ENCODE peak calls at places on chromosomes 11 and 22, in five cellular contexts. One of them, this sample, is unnamed.

GRCh38 chr11:3958301-3958700 is 102.8 kb downstream of the STIM1 start:
- DNase-seq in activated CD4-positive, alpha-beta T cell treated with anti-CD3 and anti-CD28 coated beads for 36 hours: no peak
- DNase-seq in GM06990: no peak
- DNase-seq in fibroblast of lung: no peak
- DNase-seq in NCI-H774: no peak
- DNase-seq in this sample: no peak

GRCh38 chr22:19176732-19177131 is 1.8 kb downstream of the SLC25A1 start:
- DNase-seq in activated CD4-positive, alpha-beta T cell treated with anti-CD3 and anti-CD28 coated beads for 36 hours: no peak
- DNase-seq in GM06990: no peak
- DNase-seq in fibroblast of lung: no peak
- DNase-seq in NCI-H774: no peak
- DNase-seq in this sample: no peak

GRCh38 chr11:30346068-30346688 is 23.3 kb downstream of the ARL14EP start:
- DNase-seq in activated CD4-positive, alpha-beta T cell treated with anti-CD3 and anti-CD28 coated beads for 36 hours: no peak
- DNase-seq in GM06990: peak; percentile 22
- DNase-seq in fibroblast of lung: peak; percentile 74
- DNase-seq in NCI-H774: peak; percentile 40
- DNase-seq in this sample: peak; percentile 23

GRCh38 chr11:117898059-117898458 is 21.6 kb upstream of the FXYD6 start:
- DNase-seq in activated CD4-positive, alpha-beta T cell treated with anti-CD3 and anti-CD28 coated beads for 36 hours: no peak
- DNase-seq in GM06990: no peak
- DNase-seq in fibroblast of lung: no peak
- DNase-seq in NCI-H774: no peak
- DNase-seq in this sample: no peak

GRCh38 chr22:32473388-32473952 is 1.1 kb upstream of the FBXO7 start:
- DNase-seq in activated CD4-positive, alpha-beta T cell treated with anti-CD3 and anti-CD28 coated beads for 36 hours: peak; percentile 60
- DNase-seq in GM06990: no peak
- DNase-seq in fibroblast of lung: peak; percentile 74
- DNase-seq in NCI-H774: no peak
- DNase-seq in this sample: peak; percentile 52

GRCh38 chr22:31230871-31231621 is 18.9 kb downstream of the LIMK2 start:
- DNase-seq in activated CD4-positive, alpha-beta T cell treated with anti-CD3 and anti-CD28 coated beads for 36 hours: peak; percentile 57
- DNase-seq in GM06990: no peak
- DNase-seq in fibroblast of lung: peak; percentile 78
- DNase-seq in NCI-H774: no peak
- DNase-seq in this sample: peak; percentile 62

GRCh38 chr11:79672786-79673185 is 232.0 kb upstream of the TENM4 start:
- DNase-seq in activated CD4-positive, alpha-beta T cell treated with anti-CD3 and anti-CD28 coated beads for 36 hours: no peak
- DNase-seq in GM06990: no peak
- DNase-seq in fibroblast of lung: no peak
- DNase-seq in NCI-H774: no peak
- DNase-seq in this sample: no peak

GRCh38 chr22:19803736-19804267 is 43.2 kb downstream of the TBX1 start:
- DNase-seq in activated CD4-positive, alpha-beta T cell treated with anti-CD3 and anti-CD28 coated beads for 36 hours: no peak
- DNase-seq in GM06990: no peak
- DNase-seq in fibroblast of lung: no peak
- DNase-seq in NCI-H774: no peak
- DNase-seq in this sample: no peak

This sample was measured in HuH-7.